ENCODE peak calls at places on chromosomes 11 and 22, in eight cellular contexts. R is GM04503; Q is NCI-H345; V is GM03348; N is activated CD4-positive, alpha-beta T cell treated with anti-CD3 and anti-CD28 coated beads, Interleukin-2, amount 50 U/mL, for 4 hours; E is upper lobe of left lung; T is astrocyte of the spinal cord; Y is ovary. D is an unnamed sample.

GRCh38 chr22:42621505-42622002 is 6.9 kb upstream of the POLDIP3 start:
- DNase-seq in R (no peak), Q (peak), V (peak), N (peak), E (peak), T (peak), Y (peak), D (peak)

GRCh38 chr11:36139767-36140166 is 149.5 kb downstream of the COMMD9 start:
- DNase-seq in R (no peak), Q (no peak), V (no peak), N (no peak), E (no peak), T (no peak), Y (no peak), D (no peak)

GRCh38 chr11:2714871-2715270 is 15.1 kb upstream of the KCNQ1OT1 start:
- DNase-seq in R (no peak), Q (no peak), V (no peak), N (no peak), E (no peak), T (no peak), Y (no peak), D (no peak)

GRCh38 chr11:13329670-13330401 is 52.2 kb downstream of the BMAL1 start:
- DNase-seq in R (no peak), Q (peak), V (no peak), N (no peak), E (peak), T (no peak), Y (no peak), D (peak)

GRCh38 chr11:62879554-62879953 is 1.1 kb upstream of the SLC3A2 start:
- DNase-seq in R (no peak), Q (no peak), V (no peak), N (no peak), E (no peak), T (peak), Y (peak), D (no peak)

GRCh38 chr11:9461068-9461759 is 402 bp downstream of the ZNF143 start:
- DNase-seq in R (peak), Q (peak), V (peak), N (peak), E (peak), T (peak), Y (peak), D (peak)

GRCh38 chr11:111283945-111284481 is 14.3 kb upstream of the POU2AF3 start:
- DNase-seq in R (no peak), Q (no peak), V (no peak), N (no peak), E (no peak), T (peak), Y (no peak), D (no peak)

GRCh38 chr11:61756452-61757212 is 4.2 kb downstream of the MYRF start:
- DNase-seq in R (no peak), Q (no peak), V (no peak), N (no peak), E (no peak), T (peak), Y (no peak), D (no peak)

GRCh38 chr11:9459573-9460321 is 1.1 kb upstream of the ZNF143 start:
- DNase-seq in R (peak), Q (peak), V (peak), N (peak), E (peak), T (peak), Y (peak), D (peak)